ENCODE peak calls at places on chromosomes 6 and 20, in ten cellular contexts. H is mesendoderm; V is small intestine; J is hippocampal formation; F is BJ; S is fibroblast of mammary gland; P is NCI-H146; X is activated CD4-positive, alpha-beta T cell treated with anti-CD3 and anti-CD28 coated beads, Interleukin-2, amount 50 U/mL, for 48 hours; M is activated CD8-positive, alpha-beta memory T cell treated with anti-CD3 and anti-CD28 coated beads, Interleukin-2, amount 50 U/mL, for 4 hours; Q is transverse colon. D is an unnamed sample.

GRCh38 chr6:88008821-88009220 is 38.8 kb upstream of the SPACA1 start:
- DNase-seq in H (no peak), V (peak; percentile 55), J (no peak), F (no peak), S (peak; percentile 34), P (no peak), X (no peak), M (no peak), Q (no peak), D (no peak)

GRCh38 chr6:36302227-36302976 is 32.5 kb downstream of the PNPLA1 start:
- DNase-seq in H (peak; percentile 96), V (peak; percentile 94), J (peak; percentile 36), F (peak; percentile 26), S (peak; percentile 86), P (peak; percentile 90), X (peak; percentile 95), M (peak; percentile 94), Q (peak; percentile 94), D (peak; percentile 96)

GRCh38 chr6:21596379-21597242 is 3.1 kb downstream of the SOX4 start:
- DNase-seq in H (peak; percentile 85), V (peak; percentile 48), J (peak; percentile 86), F (no peak), S (peak; percentile 61), P (peak; percentile 73), X (peak; percentile 5), M (peak; percentile 28), Q (peak; percentile 40), D (peak; percentile 58)

GRCh38 chr6:167760979-167761793 is 65.5 kb upstream of the AFDN start:
- DNase-seq in H (no peak), V (no peak), J (no peak), F (no peak), S (peak; percentile 75), P (no peak), X (no peak), M (no peak), Q (no peak), D (no peak)

GRCh38 chr6:153435787-153436186 is 304.7 kb upstream of the RGS17 start:
- DNase-seq in H (no peak), V (no peak), J (no peak), F (no peak), S (no peak), P (no peak), X (no peak), M (no peak), Q (no peak), D (no peak)

GRCh38 chr6:24493945-24494725 is 634 bp upstream of the ALDH5A1 start:
- DNase-seq in H (no peak), V (no peak), J (no peak), F (no peak), S (no peak), P (peak; percentile 4), X (no peak), M (no peak), Q (no peak), D (no peak)

GRCh38 chr6:13296536-13296997 is 31.8 kb downstream of the TBC1D7 start:
- DNase-seq in H (no peak), V (no peak), J (no peak), F (no peak), S (no peak), P (peak; percentile 10), X (no peak), M (no peak), Q (no peak), D (no peak)

GRCh38 chr6:6661684-6662083 is 73.2 kb downstream of the LY86 start:
- DNase-seq in H (no peak), V (peak; percentile 64), J (peak; percentile 44), F (no peak), S (peak; percentile 63), P (peak; percentile 81), X (no peak), M (no peak), Q (peak; percentile 62), D (peak; percentile 57)

GRCh38 chr20:8616792-8617191 is 452.1 kb upstream of the PLCB4 start:
- DNase-seq in H (no peak), V (no peak), J (no peak), F (peak; percentile 37), S (peak; percentile 49), P (no peak), X (no peak), M (no peak), Q (no peak), D (no peak)

GRCh38 chr6:52365871-52366540 is 4.1 kb downstream of the PAQR8 start:
- DNase-seq in H (no peak), V (no peak), J (peak; percentile 66), F (no peak), S (no peak), P (no peak), X (no peak), M (no peak), Q (no peak), D (no peak)

GRCh38 chr6:106512048-106512957 is 117.0 kb downstream of the RTN4IP1 start:
- DNase-seq in H (peak; percentile 41), V (peak; percentile 96), J (no peak), F (no peak), S (peak; percentile 58), P (peak; percentile 49), X (peak; percentile 74), M (peak; percentile 78), Q (peak; percentile 92), D (peak; percentile 89)

GRCh38 chr6:104702126-104702841 is 157.4 kb downstream of the HACE1 start:
- DNase-seq in H (no peak), V (no peak), J (no peak), F (no peak), S (no peak), P (no peak), X (no peak), M (no peak), Q (no peak), D (no peak)

GRCh38 chr20:16477632-16478031 is 95.6 kb downstream of the KIF16B start:
- DNase-seq in H (no peak), V (peak; percentile 75), J (no peak), F (no peak), S (peak; percentile 19), P (no peak), X (no peak), M (no peak), Q (no peak), D (no peak)

GRCh38 chr6:167564416-167565250 is 239.7 kb downstream of the TTLL2 start:
- DNase-seq in H (no peak), V (no peak), J (no peak), F (no peak), S (no peak), P (no peak), X (no peak), M (no peak), Q (no peak), D (peak; percentile 12)

GRCh38 chr6:70847091-70847490 is 109.8 kb downstream of the B3GAT2 start:
- DNase-seq in H (no peak), V (no peak), J (no peak), F (no peak), S (no peak), P (no peak), X (no peak), M (no peak), Q (no peak), D (no peak)

GRCh38 chr20:59972037-59972801 is 14.0 kb downstream of the CDH26 start:
- DNase-seq in H (no peak), V (peak; percentile 61), J (no peak), F (no peak), S (no peak), P (no peak), X (no peak), M (no peak), Q (no peak), D (peak; percentile 34)

GRCh38 chr6:41779336-41779735 is 364 bp downstream of the FRS3 start:
- DNase-seq in H (peak; percentile 12), V (no peak), J (no peak), F (no peak), S (no peak), P (no peak), X (no peak), M (peak; percentile 28), Q (no peak), D (no peak)

GRCh38 chr6:3653528-3654070 is 97.9 kb downstream of the PXDC1 start:
- DNase-seq in H (no peak), V (no peak), J (no peak), F (no peak), S (no peak), P (no peak), X (no peak), M (no peak), Q (no peak), D (no peak)

GRCh38 chr6:151095538-151096254 is 144.1 kb upstream of the AKAP12 start:
- DNase-seq in H (no peak), V (no peak), J (no peak), F (no peak), S (no peak), P (peak; percentile 68), X (no peak), M (no peak), Q (no peak), D (no peak)

GRCh38 chr20:37345339-37346231 is at the start of gene SRC:
- DNase-seq in H (peak; percentile 81), V (peak; percentile 87), J (peak; percentile 3), F (peak; percentile 17), S (peak; percentile 54), P (peak; percentile 87), X (peak; percentile 58), M (peak; percentile 53), Q (peak; percentile 91), D (peak; percentile 91)

GRCh38 chr6:41692080-41692675 is 43.2 kb downstream of the TFEB start:
- DNase-seq in H (peak; percentile 91), V (no peak), J (no peak), F (no peak), S (no peak), P (no peak), X (no peak), M (no peak), Q (no peak), D (no peak)

GRCh38 chr6:3259491-3259958 is 778 bp downstream of the PSMG4 start:
- DNase-seq in H (peak; percentile 81), V (peak; percentile 59), J (peak; percentile 22), F (no peak), S (no peak), P (peak; percentile 58), X (peak; percentile 33), M (peak; percentile 24), Q (peak; percentile 49), D (peak; percentile 66)

GRCh38 chr6:13098808-13099570 is 229.3 kb downstream of the TBC1D7 start:
- DNase-seq in H (no peak), V (no peak), J (no peak), F (no peak), S (no peak), P (no peak), X (no peak), M (no peak), Q (no peak), D (no peak)

GRCh38 chr6:28922004-28922840 is 1.6 kb downstream of the TRIM27 start:
- DNase-seq in H (peak; percentile 68), V (peak; percentile 90), J (no peak), F (no peak), S (peak; percentile 39), P (no peak), X (no peak), M (peak; percentile 24), Q (peak; percentile 57), D (peak; percentile 64)

GRCh38 chr6:91482498-91482897 is 895.6 kb upstream of the MAP3K7 start:
- DNase-seq in H (no peak), V (peak; percentile 18), J (no peak), F (no peak), S (no peak), P (no peak), X (no peak), M (no peak), Q (no peak), D (no peak)

GRCh38 chr6:16956371-16956770 is 145.5 kb upstream of the STMND1 start:
- DNase-seq in H (no peak), V (no peak), J (no peak), F (no peak), S (peak; percentile 22), P (no peak), X (no peak), M (no peak), Q (no peak), D (no peak)

GRCh38 chr6:31877651-31878161 is 1.1 kb downstream of the SLC44A4 start:
- DNase-seq in H (no peak), V (peak; percentile 97), J (no peak), F (no peak), S (no peak), P (no peak), X (no peak), M (no peak), Q (peak; percentile 93), D (peak; percentile 94)

GRCh38 chr6:104229057-104229456 is 630.7 kb downstream of the HACE1 start:
- DNase-seq in H (no peak), V (no peak), J (no peak), F (no peak), S (no peak), P (peak; percentile 70), X (no peak), M (no peak), Q (no peak), D (no peak)